ENCODE peak calls at places on chromosomes 5 and 9, in nine cellular contexts. S is adrenal gland; V is GM13976; C is stimulated activated naive CD8-positive, alpha-beta T cell treated with anti-CD3 and anti-CD28 coated beads, Interleukin-15, Interleukin-2, amounts not matched to agents 100 U/mL and 50 U/mL, for 24 hours; H is activated CD8-positive, alpha-beta memory T cell treated with anti-CD3 and anti-CD28 coated beads, Interleukin-2, amount 10 ng/mL, durations not matched to agents 7 days and 5 days; N is iPS-NIHi11; K is AG04449; J is germinal center; Q is ACHN. L is an unnamed sample.

GRCh38 chr5:9265391-9266287 is 280.2 kb downstream of the SEMA5A start:
- DNase-seq in S (no peak), N (peak; percentile 37), J (no peak), C (no peak), H (no peak), K (peak; percentile 84), Q (no peak), V (no peak), L (no peak)

GRCh38 chr5:154743812-154744211 is 11.4 kb upstream of the LARP1 start:
- DNase-seq in Q (no peak), J (no peak), N (no peak), S (peak; percentile 38), V (no peak), C (no peak), H (no peak), K (no peak), L (no peak)

GRCh38 chr9:33103381-33104110 is 27.1 kb upstream of the SMU1 start:
- DNase-seq in V (no peak), S (no peak), C (no peak), N (no peak), J (no peak), K (no peak), Q (no peak), H (no peak), L (no peak)

GRCh38 chr5:123035950-123036390 is 555 bp downstream of the PPIC start:
- DNase-seq in H (no peak), N (peak; percentile 66), K (no peak), S (peak; percentile 55), J (peak; percentile 17), Q (peak; percentile 61), C (peak; percentile 4), V (peak; percentile 50), L (peak; percentile 38)

GRCh38 chr9:101271102-101271501 is 113.7 kb downstream of the BAAT start:
- DNase-seq in J (no peak), N (no peak), V (no peak), Q (no peak), C (no peak), H (no peak), K (no peak), S (no peak), L (no peak)

GRCh38 chr5:158991391-158991790 is 108.3 kb downstream of the EBF1 start:
- DNase-seq in C (no peak), K (no peak), N (no peak), V (no peak), S (no peak), Q (no peak), H (no peak), J (no peak), L (no peak)

GRCh38 chr9:5652810-5653209 is 23.9 kb downstream of the RIC1 start:
- DNase-seq in C (no peak), N (no peak), Q (no peak), V (no peak), K (no peak), J (no peak), H (no peak), S (no peak), L (no peak)

GRCh38 chr5:172456076-172456800 is 1.9 kb upstream of the SH3PXD2B start:
- DNase-seq in V (no peak), C (no peak), K (no peak), N (no peak), Q (no peak), H (no peak), S (no peak), J (no peak), L (no peak)

GRCh38 chr9:131732636-131733340 is 7.1 kb downstream of the RAPGEF1 start:
- DNase-seq in N (no peak), Q (no peak), V (peak; percentile 67), C (no peak), H (peak; percentile 82), K (no peak), S (no peak), J (peak; percentile 55), L (no peak)

GRCh38 chr5:172417983-172418630 is 36.2 kb downstream of the SH3PXD2B start:
- DNase-seq in H (no peak), Q (no peak), K (peak; percentile 83), J (no peak), C (no peak), S (peak; percentile 99), V (no peak), N (no peak), L (no peak)

GRCh38 chr5:174581483-174581882 is 142.9 kb upstream of the MSX2 start:
- DNase-seq in N (peak; percentile 71), J (no peak), H (no peak), S (no peak), V (no peak), K (no peak), C (no peak), Q (peak; percentile 48), L (peak; percentile 22)

GRCh38 chr9:2787065-2787464 is 56.8 kb downstream of the PUM3 start:
- DNase-seq in Q (no peak), S (no peak), C (no peak), H (no peak), J (no peak), K (no peak), N (no peak), V (no peak), L (no peak)

GRCh38 chr5:163612358-163613149 is 107.1 kb downstream of the MAT2B start:
- DNase-seq in Q (no peak), K (no peak), N (no peak), C (no peak), J (no peak), H (no peak), V (no peak), S (no peak), L (no peak)

GRCh38 chr9:109027176-109027575 is 13.9 kb upstream of the CTNNAL1 start:
- DNase-seq in S (no peak), N (no peak), H (no peak), C (no peak), K (no peak), J (no peak), Q (no peak), V (no peak), L (no peak)

GRCh38 chr5:68746220-68747076 is 347.4 kb upstream of the SLC30A5 start:
- DNase-seq in C (no peak), J (no peak), Q (peak; percentile 44), S (no peak), K (no peak), H (no peak), V (no peak), N (no peak), L (no peak)

GRCh38 chr5:171667341-171668096 is 118.1 kb upstream of the SMIM23 start:
- DNase-seq in H (peak; percentile 16), S (no peak), V (no peak), K (no peak), Q (no peak), N (peak; percentile 90), C (no peak), J (no peak), L (no peak)

GRCh38 chr5:143033535-143034260 is 263.5 kb downstream of the ARHGAP26 start:
- DNase-seq in S (no peak), N (no peak), J (no peak), C (no peak), K (peak; percentile 84), H (no peak), Q (peak; percentile 50), V (no peak), L (no peak)

GRCh38 chr9:117073539-117074336 is 341.1 kb downstream of the ASTN2 start:
- DNase-seq in Q (peak; percentile 25), K (no peak), V (peak; percentile 59), J (peak; percentile 17), S (no peak), C (peak; percentile 4), H (no peak), N (peak; percentile 60), L (peak; percentile 34)

GRCh38 chr5:169435506-169436230 is 134.7 kb upstream of the SLIT3 start:
- DNase-seq in J (no peak), Q (no peak), V (no peak), K (no peak), N (no peak), S (no peak), H (no peak), C (no peak), L (no peak)

GRCh38 chr9:5008206-5008605 is 23.1 kb downstream of the JAK2 start:
- DNase-seq in H (no peak), V (no peak), N (no peak), J (no peak), C (no peak), Q (no peak), K (no peak), S (no peak), L (no peak)

GRCh38 chr5:125257997-125258396 is 511.6 kb upstream of the ZNF608 start:
- DNase-seq in K (no peak), Q (no peak), S (no peak), C (no peak), J (no peak), H (no peak), N (no peak), V (no peak), L (no peak)

GRCh38 chr5:15737036-15737821 is 237.2 kb downstream of the FBXL7 start:
- DNase-seq in N (no peak), C (no peak), K (no peak), V (no peak), Q (no peak), S (no peak), H (no peak), J (no peak), L (no peak)

GRCh38 chr5:2756211-2756746 is 4.8 kb upstream of the IRX2 start:
- DNase-seq in H (no peak), Q (peak; percentile 88), C (no peak), S (no peak), N (peak; percentile 74), V (no peak), K (no peak), J (no peak), L (no peak)

GRCh38 chr9:76456202-76456926 is 2.6 kb upstream of the GCNT1 start:
- DNase-seq in Q (no peak), N (peak; percentile 47), J (peak; percentile 69), C (no peak), V (peak; percentile 52), K (no peak), S (no peak), H (peak; percentile 76), L (peak; percentile 84)

GRCh38 chr5:171845857-171846785 is 60.5 kb downstream of the SMIM23 start:
- DNase-seq in V (no peak), S (peak; percentile 34), N (no peak), H (no peak), K (no peak), C (no peak), J (no peak), Q (no peak), L (no peak)

GRCh38 chr5:142716963-142717362 is 31.1 kb upstream of the FGF1 start:
- DNase-seq in K (no peak), C (peak; percentile 39), H (peak; percentile 50), S (peak; percentile 42), N (peak; percentile 67), J (peak; percentile 29), Q (peak; percentile 64), V (peak; percentile 33), L (peak; percentile 28)

GRCh38 chr5:139385061-139385889 is 2.2 kb upstream of the SLC23A1 start:
- DNase-seq in C (no peak), K (no peak), Q (no peak), H (peak; percentile 60), V (peak; percentile 61), N (no peak), J (no peak), S (no peak), L (no peak)

GRCh38 chr9:115675834-115676233 is 477.8 kb upstream of the PAPPA start:
- DNase-seq in C (no peak), K (no peak), H (no peak), Q (no peak), V (no peak), N (no peak), S (no peak), J (no peak), L (no peak)

GRCh38 chr9:133714606-133715294 is 23.4 kb downstream of the SARDH start:
- DNase-seq in S (peak; percentile 72), V (no peak), Q (no peak), C (no peak), K (no peak), H (no peak), J (no peak), N (no peak), L (peak; percentile 68)

GRCh38 chr5:34657550-34657921 is 1.4 kb downstream of the RAI14 start:
- DNase-seq in J (no peak), C (no peak), N (peak; percentile 43), Q (peak; percentile 41), S (peak; percentile 22), V (peak; percentile 18), H (no peak), K (no peak), L (peak; percentile 39)

L was measured in HuH-7.5.